ENCODE peak calls at places on chromosomes 6 and 20, in eight cellular contexts. D is ELR; L is putamen; A is WTC11; U is T follicular helper cell; O is CD8-positive, alpha-beta T cell; T is activated naive CD8-positive, alpha-beta T cell treated with anti-CD3 and anti-CD28 coated beads for 36 hours; J is vagina. E is an unnamed sample.

GRCh38 chr20:43925215-43925614 is 10.6 kb downstream of the TOX2 start:
- DNase-seq in D (peak; percentile 31), L (no peak), A (no peak), U (no peak), O (peak; percentile 30), T (peak; percentile 76), J (no peak), E (no peak)

GRCh38 chr20:11453430-11453829 is 464.3 kb upstream of the BTBD3 start:
- DNase-seq in D (peak; percentile 81), L (no peak), A (no peak), U (no peak), O (no peak), T (no peak), J (no peak), E (no peak)

GRCh38 chr6:167706313-167707109 is 120.2 kb upstream of the AFDN start:
- DNase-seq in D (no peak), L (no peak), A (no peak), U (peak; percentile 34), O (peak; percentile 43), T (peak; percentile 76), J (no peak), E (no peak)

GRCh38 chr6:90859612-90860011 is 272.7 kb upstream of the MAP3K7 start:
- DNase-seq in D (peak; percentile 6), L (no peak), A (peak; percentile 13), U (no peak), O (no peak), T (no peak), J (no peak), E (no peak)

GRCh38 chr6:128507337-128508310 is 12.8 kb downstream of the PTPRK start:
- DNase-seq in D (peak; percentile 81), L (no peak), A (no peak), U (no peak), O (no peak), T (no peak), J (no peak), E (peak; percentile 74)

GRCh38 chr6:101595276-101595675 is 201.8 kb downstream of the GRIK2 start:
- DNase-seq in D (peak; percentile 23), L (no peak), A (no peak), U (no peak), O (no peak), T (no peak), J (no peak), E (no peak)

GRCh38 chr6:68639826-68640505 is 4.9 kb downstream of the ADGRB3 start:
- DNase-seq in D (no peak), L (no peak), A (no peak), U (no peak), O (no peak), T (no peak), J (no peak), E (no peak)

GRCh38 chr6:61649845-61650244 is 636.2 kb downstream of the KHDRBS2 start:
- DNase-seq in D (no peak), L (peak; percentile 3), A (no peak), U (no peak), O (no peak), T (no peak), J (no peak), E (no peak)

GRCh38 chr6:10316327-10316726 is 98.5 kb downstream of the TFAP2A start:
- DNase-seq in D (peak; percentile 96), L (peak; percentile 89), A (no peak), U (no peak), O (no peak), T (no peak), J (no peak), E (peak; percentile 17)

GRCh38 chr6:35831257-35832007 is 26.3 kb downstream of the LHFPL5 start:
- DNase-seq in D (no peak), L (no peak), A (no peak), U (no peak), O (no peak), T (no peak), J (no peak), E (no peak)

GRCh38 chr6:78093861-78094360 is 441.1 kb downstream of the MEI4 start:
- DNase-seq in D (no peak), L (no peak), A (no peak), U (no peak), O (no peak), T (no peak), J (no peak), E (no peak)